ENCODE peak calls at places on chromosomes 2 and 18, in ten cellular contexts. X is GM23338, H is neural crest cell, J is H9, L is AG09309, S is keratinocyte, C is HepG2, G is AG04449, T is cardiac muscle cell, D is heart left ventricle. Z is an unnamed sample.

GRCh38 chr2:42829556-42830510 is 37.5 kb upstream of the HAAO start:
- DNase-seq in X (no peak), H (no peak), J (no peak), L (no peak), S (no peak), C (no peak), G (no peak), T (no peak), D (no peak), Z (peak)

GRCh38 chr2:203656522-203657287 is 49.7 kb upstream of the CD28 start:
- DNase-seq in X (peak), H (no peak), J (no peak), L (no peak), S (peak), C (peak), G (no peak), T (peak), D (peak), Z (no peak)

GRCh38 chr2:207854484-207855386 is 85.0 kb upstream of the FZD5 start:
- DNase-seq in X (no peak), H (no peak), J (no peak), L (no peak), S (no peak), C (no peak), G (peak), T (peak), D (no peak), Z (no peak)

GRCh38 chr18:24778810-24779418 is 318.5 kb downstream of the HRH4 start:
- DNase-seq in X (no peak), H (no peak), J (no peak), L (no peak), S (no peak), C (no peak), G (no peak), T (no peak), D (no peak), Z (no peak)

GRCh38 chr18:13284330-13285027 is 65.9 kb downstream of the LDLRAD4 start:
- DNase-seq in X (no peak), H (no peak), J (no peak), L (no peak), S (no peak), C (no peak), G (no peak), T (no peak), D (no peak), Z (no peak)

GRCh38 chr2:38945372-38945771 is 55.7 kb downstream of the ARHGEF33 start:
- DNase-seq in X (no peak), H (no peak), J (no peak), L (no peak), S (no peak), C (no peak), G (no peak), T (no peak), D (no peak), Z (no peak)

GRCh38 chr2:86020984-86021383 is 84.7 kb downstream of the POLR1A start:
- DNase-seq in X (no peak), H (no peak), J (no peak), L (no peak), S (no peak), C (no peak), G (no peak), T (peak), D (no peak), Z (no peak)

GRCh38 chr2:152395132-152396024 is 60.4 kb downstream of the FMNL2 start:
- DNase-seq in X (no peak), H (no peak), J (no peak), L (no peak), S (no peak), C (no peak), G (no peak), T (peak), D (no peak), Z (no peak)

GRCh38 chr2:200901459-200902072 is 12.4 kb downstream of the NIF3L1 start:
- DNase-seq in X (peak), H (peak), J (peak), L (peak), S (peak), C (peak), G (peak), T (peak), D (no peak), Z (no peak)

GRCh38 chr2:240985881-240986786 is 12.3 kb upstream of the SNED1 start:
- DNase-seq in X (no peak), H (no peak), J (no peak), L (no peak), S (no peak), C (no peak), G (no peak), T (no peak), D (peak), Z (no peak)

GRCh38 chr2:12442627-12442928 is 274.2 kb upstream of the TRIB2 start:
- DNase-seq in X (no peak), H (no peak), J (no peak), L (peak), S (no peak), C (no peak), G (no peak), T (no peak), D (no peak), Z (no peak)

GRCh38 chr2:114192362-114192761 is 250.1 kb upstream of the DPP10 start:
- DNase-seq in X (no peak), H (no peak), J (no peak), L (no peak), S (no peak), C (no peak), G (no peak), T (peak), D (no peak), Z (no peak)

DNA sequence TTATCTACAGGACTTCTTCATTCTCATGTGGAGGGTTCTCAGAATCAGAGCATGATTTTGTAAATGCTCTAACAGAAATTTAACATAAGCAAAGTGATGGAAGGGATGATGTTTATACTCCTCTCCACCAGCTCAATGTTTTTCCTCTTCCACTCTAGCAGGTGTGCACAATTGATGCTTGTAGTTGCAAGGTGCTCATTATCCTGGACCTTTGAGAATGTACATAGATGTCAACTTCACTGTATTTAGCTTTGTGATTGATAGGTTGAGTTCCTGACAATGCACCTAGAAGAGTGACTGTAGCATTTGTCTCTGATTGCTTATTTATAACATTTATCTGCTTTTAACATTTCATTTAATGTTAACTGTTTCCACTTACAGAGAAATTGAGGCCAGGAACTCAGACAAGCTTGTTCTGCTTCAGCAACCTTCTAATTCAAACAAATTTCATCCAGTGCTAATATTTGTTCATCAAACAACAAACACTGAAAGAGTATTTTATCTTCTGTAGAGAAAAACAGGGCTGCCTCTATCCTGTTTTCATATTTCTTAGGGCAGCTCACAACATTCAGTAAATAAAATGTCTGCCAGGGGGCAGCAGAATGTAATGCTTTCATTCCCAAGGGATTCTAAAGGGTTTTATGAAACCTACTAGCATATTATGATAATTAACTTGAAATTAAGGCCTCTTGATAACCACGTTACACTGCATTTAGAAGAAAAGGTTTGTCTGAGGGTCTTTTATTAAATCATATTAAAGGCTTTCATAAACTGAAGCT is 127.9 kb upstream of the NOL4 start:
- DNase-seq in X (peak), H (no peak), J (no peak), L (no peak), S (no peak), C (peak), G (no peak), T (no peak), D (no peak), Z (no peak)
- TF ChIP-seq CTCF in X (peak), H (peak), J (peak), L (no peak), S (no peak), C (peak), G (no peak), T (no peak), D (peak), Z (peak)

GRCh38 chr2:36360063-36360462 is 4.5 kb downstream of the CRIM1 start:
- DNase-seq in X (no peak), H (no peak), J (no peak), L (no peak), S (no peak), C (no peak), G (no peak), T (no peak), D (no peak), Z (no peak)

GRCh38 chr2:36360834-36361233 is 5.3 kb downstream of the CRIM1 start:
- DNase-seq in X (no peak), H (no peak), J (no peak), L (no peak), S (no peak), C (no peak), G (no peak), T (no peak), D (no peak), Z (no peak)

GRCh38 chr2:36358317-36358659 is 2.7 kb downstream of the CRIM1 start:
- DNase-seq in X (no peak), H (no peak), J (no peak), L (no peak), S (no peak), C (no peak), G (no peak), T (peak), D (no peak), Z (no peak)

GRCh38 chr2:36357506-36358316 is 2.1 kb downstream of the CRIM1 start:
- DNase-seq in X (peak), H (peak), J (peak), L (no peak), S (no peak), C (peak), G (no peak), T (peak), D (peak), Z (no peak)

GRCh38 chr2:36359006-36359580 is 3.5 kb downstream of the CRIM1 start:
- DNase-seq in X (no peak), H (no peak), J (no peak), L (no peak), S (no peak), C (no peak), G (no peak), T (no peak), D (no peak), Z (no peak)
- TF ChIP-seq CTCF in X (peak), H (peak), J (peak), L (peak), S (peak), C (peak), G (no peak), T (no peak), D (no peak), Z (peak)

DNA sequence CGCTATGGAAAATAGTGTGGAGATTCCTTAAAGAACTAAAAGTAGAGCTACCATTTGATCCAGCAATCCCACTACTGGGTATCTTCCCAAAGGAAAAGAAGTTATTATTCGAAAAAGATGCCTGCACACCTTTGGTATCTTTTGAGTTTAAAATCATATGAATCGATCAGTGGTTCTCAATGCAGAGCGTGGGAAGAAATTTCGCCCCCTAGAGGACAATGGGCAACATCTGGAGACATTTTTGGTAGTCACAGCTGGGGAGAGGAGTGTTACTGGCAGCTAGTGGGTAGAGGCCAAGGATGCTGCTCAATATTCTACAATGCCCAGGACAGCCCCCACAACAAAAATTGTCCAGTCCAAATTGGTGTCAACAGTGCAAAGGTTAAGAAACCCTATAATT is 425.5 kb downstream of the LRATD1 start:
- DNase-seq in X (peak), H (no peak), J (no peak), L (no peak), S (no peak), C (peak), G (no peak), T (no peak), D (no peak), Z (no peak)
- TF ChIP-seq CTCF in X (peak), H (peak), J (peak), L (peak), S (peak), C (peak), G (no peak), T (no peak), D (no peak), Z (no peak)

GRCh38 chr2:145939949-145940348 is 1420.0 kb upstream of the ZEB2 start:
- DNase-seq in X (no peak), H (no peak), J (no peak), L (no peak), S (no peak), C (no peak), G (no peak), T (no peak), D (no peak), Z (no peak)
- TF ChIP-seq CTCF in X (no peak), H (no peak), J (no peak), L (no peak), S (no peak), C (no peak), G (no peak), T (no peak), D (no peak), Z (no peak)